ENCODE peak calls at places on chromosomes 12 and 14, in seven cellular contexts. C is CD4-positive, alpha-beta T cell; V is right atrium auricular region; E is WTC11; G is foreskin keratinocyte; S is AG10803; M is MM.1S. A is an unnamed sample.

GRCh38 chr14:74737753-74738325 is 24.9 kb downstream of the FCF1 start:
- DNase-seq in C (no peak), V (no peak), E (no peak), G (no peak), S (peak), M (no peak), A (no peak)

GRCh38 chr12:107369679-107370078 is 276.3 kb upstream of the CRY1 start:
- DNase-seq in C (no peak), V (no peak), E (no peak), G (no peak), S (no peak), M (no peak), A (no peak)

GRCh38 chr12:26746315-26746714 is 86.7 kb downstream of the ITPR2 start:
- DNase-seq in C (no peak), V (no peak), E (no peak), G (peak), S (peak), M (no peak), A (no peak)

GRCh38 chr14:90556050-90556477 is 159.2 kb downstream of the CALM1 start:
- DNase-seq in C (no peak), V (no peak), E (peak), G (no peak), S (no peak), M (no peak), A (no peak)

GRCh38 chr12:86621957-86622356 is 365.8 kb upstream of the MGAT4C start:
- DNase-seq in C (no peak), V (no peak), E (no peak), G (no peak), S (no peak), M (no peak), A (no peak)

GRCh38 chr14:35285168-35285990 is 6.8 kb upstream of the PSMA6 start:
- DNase-seq in C (no peak), V (no peak), E (no peak), G (no peak), S (peak), M (peak), A (peak)

GRCh38 chr14:94388027-94388895 is at the start of gene SERPINA1:
- DNase-seq in C (no peak), V (no peak), E (no peak), G (peak), S (no peak), M (no peak), A (no peak)

GRCh38 chr12:26203167-26203566 is 7.8 kb downstream of the SSPN start:
- DNase-seq in C (no peak), V (no peak), E (no peak), G (no peak), S (no peak), M (no peak), A (no peak)

GRCh38 chr12:117733292-117733805 is 235.4 kb downstream of the KSR2 start:
- DNase-seq in C (no peak), V (no peak), E (no peak), G (no peak), S (no peak), M (no peak), A (no peak)

GRCh38 chr12:124834822-124835221 is 28.8 kb downstream of the SCARB1 start:
- DNase-seq in C (no peak), V (no peak), E (no peak), G (no peak), S (no peak), M (no peak), A (no peak)

GRCh38 chr12:27179399-27180214 is 64.5 kb upstream of the STK38L start:
- DNase-seq in C (no peak), V (no peak), E (no peak), G (peak), S (peak), M (peak), A (no peak)

GRCh38 chr12:79691299-79692248 is 810 bp upstream of the PAWR start:
- DNase-seq in C (no peak), V (no peak), E (no peak), G (peak), S (peak), M (no peak), A (no peak)

GRCh38 chr14:96811265-96811664 is 14.1 kb downstream of the VRK1 start:
- DNase-seq in C (no peak), V (no peak), E (no peak), G (peak), S (peak), M (no peak), A (no peak)

GRCh38 chr14:87152701-87153100 is 840.3 kb downstream of the GALC start:
- DNase-seq in C (no peak), V (no peak), E (no peak), G (no peak), S (no peak), M (peak), A (no peak)

GRCh38 chr12:92191061-92191460 is 45.4 kb upstream of the BTG1 start:
- DNase-seq in C (no peak), V (no peak), E (no peak), G (no peak), S (no peak), M (no peak), A (no peak)

GRCh38 chr12:123660328-123660727 is 10.6 kb upstream of the TCTN2 start:
- DNase-seq in C (no peak), V (no peak), E (no peak), G (peak), S (peak), M (no peak), A (no peak)

GRCh38 chr14:52663850-52664249 is 31.5 kb downstream of the ERO1A start:
- DNase-seq in C (no peak), V (no peak), E (no peak), G (no peak), S (no peak), M (no peak), A (no peak)

DNA sequence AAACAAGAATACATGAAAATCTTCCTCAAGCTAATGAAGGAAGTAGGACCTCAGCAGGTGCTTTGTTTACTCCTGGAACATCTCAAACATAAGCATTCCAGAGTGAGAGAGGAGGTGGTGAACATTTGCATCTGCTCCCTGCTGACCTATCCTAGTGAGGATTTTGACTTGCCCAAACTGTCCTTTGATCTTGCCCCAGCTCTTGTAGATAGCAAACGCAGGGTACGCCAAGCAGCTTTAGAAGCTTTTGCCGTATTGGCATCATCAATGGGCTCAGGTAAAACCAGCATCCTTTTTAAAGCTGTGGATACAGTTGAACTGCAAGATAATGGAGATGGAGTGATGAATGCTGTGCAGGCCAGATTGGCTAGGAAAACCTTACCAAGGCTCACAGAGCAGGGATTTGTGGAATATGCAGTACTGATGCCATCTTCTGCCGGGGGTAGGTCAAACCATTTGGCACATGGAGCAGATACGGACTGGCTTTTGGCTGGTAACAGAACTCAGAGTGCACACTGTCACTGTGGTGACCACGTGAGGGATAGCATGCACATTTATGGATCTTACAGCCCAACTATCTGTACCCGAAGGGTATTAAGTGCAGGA is 1.9 kb downstream of the TOGARAM1 start:
- DNase-seq in C (no peak), V (no peak), E (no peak), G (no peak), S (peak), M (no peak), A (no peak)
- TF ChIP-seq CTCF in C (no peak), V (no peak), E (no peak), G (no peak), S (peak), M (no peak), A (no peak)

GRCh38 chr14:72644758-72645489 is 249.0 kb downstream of the DPF3 start:
- DNase-seq in C (no peak), V (no peak), E (no peak), G (no peak), S (no peak), M (no peak), A (no peak)

GRCh38 chr14:72647782-72648181 is 246.1 kb downstream of the DPF3 start:
- DNase-seq in C (no peak), V (no peak), E (no peak), G (no peak), S (no peak), M (no peak), A (no peak)

GRCh38 chr14:72646861-72647528 is 246.9 kb downstream of the DPF3 start:
- DNase-seq in C (no peak), V (no peak), E (no peak), G (no peak), S (peak), M (no peak), A (no peak)

GRCh38 chr14:72644038-72644437 is 249.9 kb downstream of the DPF3 start:
- DNase-seq in C (no peak), V (no peak), E (no peak), G (no peak), S (no peak), M (no peak), A (no peak)

DNA sequence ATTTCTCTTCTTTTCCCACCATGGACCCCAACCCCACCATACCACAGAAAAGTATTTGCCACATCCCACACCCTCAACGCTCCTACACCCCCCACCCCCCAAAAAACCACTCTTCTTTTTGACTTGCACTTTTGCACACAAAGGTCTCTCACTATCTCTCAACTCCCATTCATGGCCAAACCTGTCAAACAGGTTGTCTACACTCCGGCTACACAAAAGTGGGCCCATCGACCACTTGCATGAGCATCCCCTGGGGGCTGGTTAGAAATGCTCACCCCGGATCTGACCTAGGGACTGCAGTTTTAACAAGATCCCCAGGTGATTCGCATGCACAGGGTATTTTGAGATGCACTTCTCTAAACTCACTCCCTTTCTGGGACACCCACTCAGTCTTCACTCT is 248.2 kb downstream of the DPF3 start:
- DNase-seq in C (no peak), V (no peak), E (no peak), G (no peak), S (no peak), M (no peak), A (no peak)
- TF ChIP-seq CTCF in C (no peak), V (no peak), E (no peak), G (no peak), S (no peak), M (no peak), A (no peak)

GRCh38 chr12:99281277-99281676 is 366.3 kb upstream of the GARIN6 start:
- DNase-seq in C (no peak), V (no peak), E (no peak), G (no peak), S (no peak), M (no peak), A (no peak)

GRCh38 chr12:99277566-99277965 is 370.0 kb upstream of the GARIN6 start:
- DNase-seq in C (no peak), V (no peak), E (no peak), G (no peak), S (no peak), M (no peak), A (no peak)

GRCh38 chr12:99278899-99279298 is 368.7 kb upstream of the GARIN6 start:
- DNase-seq in C (no peak), V (no peak), E (no peak), G (no peak), S (no peak), M (no peak), A (no peak)

GRCh38 chr12:99282086-99282485 is 365.5 kb upstream of the GARIN6 start:
- DNase-seq in C (no peak), V (no peak), E (no peak), G (no peak), S (no peak), M (no peak), A (no peak)

GRCh38 chr12:99277988-99278387 is 369.6 kb upstream of the GARIN6 start:
- DNase-seq in C (no peak), V (no peak), E (no peak), G (no peak), S (no peak), M (no peak), A (no peak)
- TF ChIP-seq CTCF in C (no peak), V (no peak), E (no peak), G (no peak), S (no peak), M (no peak), A (no peak)

GRCh38 chr12:98601924-98602323 is 8.4 kb downstream of the SLC25A3 start:
- DNase-seq in C (no peak), V (no peak), E (no peak), G (no peak), S (no peak), M (no peak), A (no peak)
- TF ChIP-seq CTCF in C (no peak), V (no peak), E (no peak), G (no peak), S (no peak), M (no peak), A (no peak)

GRCh38 chr14:77131206-77131605 is 10.4 kb downstream of the ZDHHC22 start:
- DNase-seq in C (no peak), V (no peak), E (no peak), G (no peak), S (no peak), M (no peak), A (no peak)

GRCh38 chr14:77128414-77128891 is 13.1 kb downstream of the ZDHHC22 start:
- DNase-seq in C (no peak), V (no peak), E (no peak), G (peak), S (no peak), M (no peak), A (no peak)

GRCh38 chr14:77130386-77130785 is 11.2 kb downstream of the ZDHHC22 start:
- DNase-seq in C (no peak), V (peak), E (no peak), G (no peak), S (no peak), M (no peak), A (no peak)

GRCh38 chr14:77133718-77134338 is 7.8 kb downstream of the ZDHHC22 start:
- DNase-seq in C (peak), V (no peak), E (peak), G (no peak), S (peak), M (peak), A (no peak)

GRCh38 chr14:77131871-77132486 is 9.6 kb downstream of the ZDHHC22 start:
- DNase-seq in C (no peak), V (no peak), E (no peak), G (no peak), S (no peak), M (no peak), A (no peak)
- TF ChIP-seq CTCF in C (no peak), V (no peak), E (no peak), G (no peak), S (no peak), M (no peak), A (no peak)

GRCh38 chr14:65585216-65585615 is 172.7 kb downstream of the FUT8 start:
- DNase-seq in C (no peak), V (no peak), E (no peak), G (no peak), S (no peak), M (no peak), A (no peak)

GRCh38 chr14:65594153-65594881 is 181.8 kb downstream of the FUT8 start:
- DNase-seq in C (no peak), V (no peak), E (peak), G (no peak), S (no peak), M (no peak), A (no peak)

DNA sequence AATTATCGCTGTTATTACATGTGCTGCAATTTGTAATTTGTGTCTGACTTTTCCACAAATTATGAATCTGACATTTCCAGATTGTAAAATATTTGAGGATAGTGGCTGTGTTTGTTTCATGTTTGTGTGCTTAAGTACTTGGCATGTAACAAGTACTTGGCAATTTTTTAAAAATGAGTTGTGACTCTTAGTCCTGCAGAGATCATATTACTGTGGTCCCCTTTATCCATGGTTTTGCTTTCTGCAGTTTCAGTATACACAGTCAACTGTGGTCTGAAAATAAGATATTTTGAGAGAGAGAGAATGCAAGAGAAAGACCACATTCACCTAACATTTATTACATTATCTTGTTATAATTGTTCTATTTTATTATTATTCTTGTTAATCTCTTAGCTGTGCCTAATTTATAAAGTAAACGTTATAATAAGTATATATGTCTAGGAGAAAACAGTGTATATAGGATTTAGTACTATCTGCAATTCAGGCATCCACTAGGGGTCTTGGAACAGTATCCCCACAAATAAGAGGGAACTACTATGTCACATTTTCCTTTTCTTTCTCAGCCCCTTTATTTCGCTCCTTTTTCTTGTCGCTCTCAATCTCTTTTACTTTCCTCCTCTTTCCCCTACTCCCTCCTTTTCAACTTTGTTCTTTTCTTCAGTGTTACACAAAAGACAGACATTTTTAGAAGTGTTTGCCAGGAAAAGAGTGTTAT is 176.1 kb downstream of the FUT8 start:
- DNase-seq in C (no peak), V (no peak), E (no peak), G (no peak), S (peak), M (peak), A (no peak)
- TF ChIP-seq CTCF in C (no peak), V (no peak), E (no peak), G (no peak), S (no peak), M (no peak), A (no peak)